ENCODE peak calls at places on chromosomes 6 and 20, in five cellular contexts. X, I, D, H and E are unnamed samples.

GRCh38 chr6:168093071-168093505 is 14.1 kb upstream of the FRMD1 start:
- DNase-seq in X (no peak), I (no peak), D (no peak), H (no peak), E (no peak)

GRCh38 chr6:42045538-42046460 is 4.5 kb upstream of the TAF8 start:
- DNase-seq in X (peak), I (peak), D (peak), H (peak), E (peak)

GRCh38 chr6:144152334-144152900 is 2.1 kb downstream of the STX11 start:
- DNase-seq in X (peak), I (no peak), D (no peak), H (no peak), E (no peak)

GRCh38 chr6:45537539-45537938 is 159.8 kb upstream of the SUPT3H start:
- DNase-seq in X (no peak), I (no peak), D (no peak), H (no peak), E (no peak)

GRCh38 chr6:158962371-158962770 is 37.6 kb downstream of the RSPH3 start:
- DNase-seq in X (no peak), I (no peak), D (no peak), H (no peak), E (no peak)

GRCh38 chr6:63556369-63556768 is 15.9 kb upstream of the LOC128125822 start:
- DNase-seq in X (no peak), I (no peak), D (no peak), H (no peak), E (no peak)

GRCh38 chr20:20498081-20498861 is 130.4 kb downstream of the INSM1 start:
- DNase-seq in X (no peak), I (no peak), D (no peak), H (no peak), E (no peak)

GRCh38 chr6:170393807-170394399 is 87.3 kb downstream of the FAM120B start:
- DNase-seq in X (no peak), I (no peak), D (no peak), H (no peak), E (no peak)

GRCh38 chr6:4281341-4282293 is 146.2 kb upstream of the ECI2 start:
- DNase-seq in X (no peak), I (peak), D (peak), H (peak), E (peak)

GRCh38 chr6:17600527-17601388 is 656 bp downstream of the FAM8A1 start:
- DNase-seq in X (peak), I (peak), D (peak), H (peak), E (peak)

GRCh38 chr6:17081273-17081672 is 20.6 kb upstream of the STMND1 start:
- DNase-seq in X (no peak), I (no peak), D (no peak), H (no peak), E (no peak)

GRCh38 chr6:153312633-153313032 is 181.6 kb upstream of the RGS17 start:
- DNase-seq in X (peak), I (peak), D (no peak), H (peak), E (peak)

GRCh38 chr6:77470983-77471382 is 7.7 kb upstream of the HTR1B start:
- DNase-seq in X (no peak), I (peak), D (no peak), H (no peak), E (no peak)

GRCh38 chr20:4053516-4053919 is 38.2 kb upstream of the RNF24 start:
- DNase-seq in X (no peak), I (peak), D (no peak), H (no peak), E (peak)

GRCh38 chr6:66149132-66149531 is 442.1 kb upstream of the EYS start:
- DNase-seq in X (no peak), I (no peak), D (no peak), H (no peak), E (no peak)

GRCh38 chr6:117706504-117706903 is 31.2 kb downstream of the NUS1 start:
- DNase-seq in X (peak), I (no peak), D (no peak), H (no peak), E (no peak)

GRCh38 chr20:56460459-56460858 is 8.0 kb upstream of the RTF2 start:
- DNase-seq in X (no peak), I (no peak), D (no peak), H (no peak), E (no peak)

GRCh38 chr6:106516629-106517028 is 112.7 kb downstream of the RTN4IP1 start:
- DNase-seq in X (no peak), I (no peak), D (no peak), H (no peak), E (no peak)

GRCh38 chr20:504632-505075 is 38.9 kb downstream of the CSNK2A1 start:
- DNase-seq in X (no peak), I (no peak), D (no peak), H (no peak), E (no peak)

GRCh38 chr6:57063847-57064246 is 17.4 kb downstream of the KIAA1586 start:
- DNase-seq in X (no peak), I (no peak), D (no peak), H (no peak), E (no peak)

GRCh38 chr20:4160761-4161305 is 145.5 kb upstream of the RNF24 start:
- DNase-seq in X (peak), I (peak), D (no peak), H (peak), E (peak)

GRCh38 chr6:148617522-148617921 is 129.3 kb upstream of the UST start:
- DNase-seq in X (no peak), I (peak), D (no peak), H (no peak), E (peak)

GRCh38 chr6:56729719-56730118 is 87.0 kb upstream of the DST start:
- DNase-seq in X (no peak), I (peak), D (no peak), H (no peak), E (peak)

GRCh38 chr6:46175446-46175845 is 4.7 kb upstream of the ENPP5 start:
- DNase-seq in X (no peak), I (no peak), D (no peak), H (no peak), E (no peak)

GRCh38 chr20:58086763-58087566 is 141.5 kb downstream of the ANKRD60 start:
- DNase-seq in X (no peak), I (peak), D (no peak), H (peak), E (peak)

GRCh38 chr6:38185752-38186151 is 366.2 kb downstream of the ZFAND3 start:
- DNase-seq in X (no peak), I (no peak), D (no peak), H (no peak), E (no peak)

GRCh38 chr6:42352856-42353564 is 98.7 kb downstream of the TRERF1 start:
- DNase-seq in X (no peak), I (peak), D (no peak), H (no peak), E (no peak)

GRCh38 chr6:150036081-150036480 is 10.7 kb upstream of the RAET1L start:
- DNase-seq in X (no peak), I (no peak), D (no peak), H (no peak), E (no peak)

GRCh38 chr20:64233725-64234124 is 21.8 kb upstream of the PCMTD2 start:
- DNase-seq in X (no peak), I (no peak), D (no peak), H (no peak), E (no peak)
- H3K27ac ChIP-seq in X (no peak), I (no peak), D (no peak), H (no peak), E (no peak)

DNA sequence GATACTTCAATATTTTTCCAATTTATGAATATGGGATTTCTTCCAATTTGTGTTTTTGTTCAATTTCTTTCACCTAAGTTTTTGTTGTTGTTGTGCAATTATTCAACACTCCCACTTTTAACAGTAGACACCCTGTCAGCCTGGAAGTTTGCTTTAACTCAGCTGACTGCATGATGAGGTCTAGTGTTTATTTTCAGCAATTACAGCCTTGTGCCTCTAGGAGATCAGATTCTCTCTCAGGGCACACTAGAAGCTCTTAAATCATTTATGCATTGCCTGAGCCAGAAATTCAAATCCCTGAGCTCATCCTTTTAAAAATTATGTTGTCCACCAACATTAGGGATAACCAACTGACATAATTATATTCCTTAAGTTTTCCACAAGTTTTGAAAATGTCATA is 85.7 kb downstream of the MRAP2 start:
- DNase-seq in X (no peak), I (no peak), D (no peak), H (peak), E (no peak)
- TF ChIP-seq CTCF in X (no peak), I (no peak), D (no peak), H (no peak), E (no peak)

GRCh38 chr6:138690975-138691594 is 82.5 kb upstream of the CCDC28A start:
- DNase-seq in X (no peak), I (no peak), D (no peak), H (no peak), E (no peak)
- H3K4me3 ChIP-seq in X (no peak), I (peak), D (no peak), H (peak), E (no peak)

GRCh38 chr6:13371421-13372072 is 43.2 kb upstream of the TBC1D7 start:
- DNase-seq in X (no peak), I (no peak), D (no peak), H (no peak), E (no peak)
- H3K27ac ChIP-seq in X (no peak), I (no peak), D (no peak), H (no peak), E (peak)

GRCh38 chr20:14193885-14194284 is 143.5 kb downstream of the FLRT3 start:
- DNase-seq in X (no peak), I (no peak), D (no peak), H (peak), E (no peak)
- TF ChIP-seq CTCF in X (no peak), I (peak), D (no peak), H (peak), E (no peak)

DNA sequence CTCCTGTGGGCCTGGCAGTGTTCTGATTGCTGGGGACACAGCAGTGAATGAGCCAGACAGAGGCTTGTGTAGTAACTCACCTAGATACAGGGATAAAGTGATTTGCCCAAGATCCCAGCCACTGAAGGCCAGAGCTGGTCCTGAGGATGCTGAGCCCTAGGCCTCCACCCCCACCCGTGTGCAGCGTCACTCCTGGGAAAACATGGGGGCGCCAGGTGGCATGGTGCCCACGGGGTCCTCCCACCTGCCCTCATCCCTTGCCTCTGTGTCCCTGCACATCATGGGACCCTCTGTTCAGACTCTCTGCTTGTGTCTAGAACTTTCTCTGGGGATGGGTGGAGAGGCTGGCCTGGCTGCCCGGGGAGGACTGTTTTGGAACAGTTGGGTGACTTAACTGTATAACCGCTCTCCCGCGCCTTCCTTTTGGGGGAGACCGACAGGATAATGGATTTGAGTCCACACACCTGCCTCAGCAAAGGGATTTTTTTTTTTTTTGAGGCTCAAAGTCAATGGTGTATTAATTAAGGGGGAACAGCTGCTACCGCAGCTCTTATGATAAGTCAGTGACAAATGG is 19.6 kb downstream of the LEMD2 start:
- DNase-seq in X (no peak), I (no peak), D (no peak), H (no peak), E (no peak)
- H3K4me3 ChIP-seq in X (no peak), I (no peak), D (no peak), H (no peak), E (no peak)

DNA sequence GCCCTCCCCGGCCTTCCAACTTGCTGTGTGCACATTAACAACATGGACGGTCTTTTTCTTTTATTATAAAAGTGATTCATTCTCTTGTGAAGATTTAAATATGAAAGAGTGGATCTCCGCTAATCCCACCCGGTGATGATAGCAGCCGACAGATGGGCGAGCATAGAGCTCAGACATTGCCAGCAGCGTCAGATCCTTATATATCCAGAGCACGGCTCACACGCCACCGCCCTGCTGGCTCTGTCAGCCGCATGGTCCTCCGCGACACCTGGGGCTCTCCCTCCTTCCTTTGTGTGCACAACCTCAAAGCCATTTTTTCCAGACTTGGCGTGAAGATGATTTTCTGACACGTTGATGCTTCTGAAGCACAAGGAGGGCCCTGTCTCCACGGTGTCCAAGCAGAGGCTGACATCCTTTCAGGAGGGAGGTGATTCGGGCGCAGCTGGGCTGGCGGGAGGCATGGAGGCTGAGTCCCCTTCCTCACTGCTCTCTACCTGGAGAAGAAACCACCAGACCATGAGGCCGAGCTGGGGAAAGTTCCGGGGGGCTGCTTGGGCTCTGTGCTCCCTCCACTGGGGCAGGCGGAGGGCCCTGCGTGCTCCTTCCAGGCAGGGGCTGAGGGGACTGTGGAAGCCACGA is 22.1 kb upstream of the MRGBP start:
- DNase-seq in X (no peak), I (no peak), D (no peak), H (no peak), E (no peak)
- H3K27ac ChIP-seq in X (no peak), I (no peak), D (no peak), H (no peak), E (no peak)

DNA sequence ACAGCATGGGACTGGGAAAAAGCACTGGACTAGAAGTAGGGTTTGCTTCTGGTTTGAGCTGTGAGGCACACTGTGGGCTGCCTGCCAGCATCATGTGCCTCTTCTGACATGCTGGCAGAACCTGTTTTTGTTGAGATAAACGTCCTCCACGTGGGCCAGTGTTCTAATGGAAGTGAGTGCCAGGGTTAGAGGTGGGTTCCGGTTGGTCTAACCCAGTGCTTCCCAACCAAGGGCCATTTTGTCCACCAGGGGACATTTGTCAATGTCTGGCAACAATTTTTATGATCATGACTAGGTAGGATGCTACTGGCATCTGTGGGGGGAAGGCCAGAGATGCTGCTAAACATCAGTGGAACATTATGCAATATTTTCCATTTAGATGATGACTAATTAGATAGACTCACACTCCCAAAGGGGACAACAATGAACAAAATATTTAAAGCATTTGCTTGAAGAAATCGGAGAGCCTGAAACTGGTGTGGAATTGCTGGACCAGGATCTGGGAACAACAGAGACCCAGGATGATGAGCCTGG is 7.8 kb upstream of the APMAP start:
- DNase-seq in X (no peak), I (peak), D (peak), H (no peak), E (no peak)
- TF ChIP-seq CTCF in X (no peak), I (peak), D (no peak), H (no peak), E (peak)

GRCh38 chr20:63941282-63942060 is 14.7 kb downstream of the UCKL1 start:
- DNase-seq in X (peak), I (no peak), D (no peak), H (peak), E (peak)

GRCh38 chr20:63942250-63943006 is 13.8 kb downstream of the UCKL1 start:
- DNase-seq in X (peak), I (no peak), D (no peak), H (peak), E (peak)

GRCh38 chr20:63939061-63939935 is 16.9 kb downstream of the UCKL1 start:
- DNase-seq in X (no peak), I (no peak), D (no peak), H (peak), E (no peak)

GRCh38 chr20:63940071-63940471 is 16.1 kb downstream of the UCKL1 start:
- DNase-seq in X (no peak), I (no peak), D (no peak), H (peak), E (no peak)

DNA sequence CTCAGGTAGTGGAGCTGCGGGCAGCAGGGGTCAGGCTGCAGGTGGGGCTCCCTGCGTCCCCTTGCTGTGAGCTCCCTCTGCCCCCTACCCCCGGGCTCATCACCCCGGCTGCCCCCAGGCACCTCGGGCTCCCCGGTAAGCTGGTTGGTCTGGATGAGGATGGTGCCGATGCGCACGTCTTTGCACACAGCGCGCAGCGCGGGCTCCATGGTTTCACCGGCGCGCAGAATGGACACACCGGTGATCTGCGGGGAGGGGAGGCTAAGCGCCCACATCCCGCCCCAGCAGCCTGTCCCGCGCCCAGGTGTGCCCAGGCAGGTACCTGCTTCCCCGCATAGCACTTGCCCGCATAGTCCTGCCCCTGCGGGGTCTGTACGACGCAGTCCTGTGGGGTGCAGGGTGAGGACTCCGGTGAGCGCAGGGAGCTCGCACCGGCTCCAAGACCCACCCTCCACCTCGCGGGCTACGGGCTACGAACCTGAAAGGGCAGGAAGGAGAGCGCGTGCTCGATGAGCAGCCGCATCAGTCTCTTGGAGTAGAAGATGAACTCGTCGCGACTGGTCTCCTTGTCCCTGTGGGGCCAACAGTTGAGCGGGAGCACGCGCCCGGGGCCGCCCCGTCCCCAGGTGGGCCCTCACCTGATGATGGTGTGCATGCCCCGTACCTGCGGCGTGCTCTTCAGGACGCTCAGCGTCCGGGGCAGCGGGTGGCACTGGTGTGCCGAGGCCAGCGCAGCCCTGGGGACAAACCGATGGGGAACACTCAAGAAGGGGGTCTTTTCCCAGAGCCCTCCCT is 15.5 kb downstream of the UCKL1 start:
- DNase-seq in X (no peak), I (no peak), D (no peak), H (peak), E (no peak)
- H3K4me3 ChIP-seq in X (no peak), I (no peak), D (no peak), H (peak), E (no peak)